ENCODE peak calls at places on chromosomes 12 and 14, in nine cellular contexts. Y, D, Z, J, Q, F, O, W and X are unnamed samples.

GRCh38 chr12:94615284-94616216 is 34.8 kb downstream of the TMCC3 start:
- DNase-seq in W (peak; percentile 33), Y (no peak), F (no peak), O (peak; percentile 45), Q (no peak), J (no peak), Z (peak; percentile 69), D (peak; percentile 61), X (no peak)

GRCh38 chr14:101781240-101782061 is 19.9 kb downstream of the PPP2R5C start:
- DNase-seq in Z (no peak), O (no peak), J (no peak), Y (no peak), F (no peak), W (no peak), Q (peak; percentile 79), D (no peak), X (no peak)

GRCh38 chr12:93844385-93844784 is 167.2 kb downstream of the CRADD start:
- DNase-seq in F (no peak), W (no peak), J (no peak), Q (no peak), Y (no peak), Z (no peak), O (no peak), D (no peak), X (no peak)

GRCh38 chr12:37672655-37673260 is 643.8 kb upstream of the ALG10B start:
- DNase-seq in J (no peak), F (no peak), Z (no peak), O (no peak), W (no peak), Y (no peak), D (peak; percentile 9), Q (no peak), X (no peak)

GRCh38 chr12:130013771-130014484 is 110.1 kb upstream of the TMEM132D start:
- DNase-seq in D (peak; percentile 56), Z (peak; percentile 4), Q (peak; percentile 89), W (peak; percentile 34), F (peak; percentile 20), O (no peak), J (no peak), Y (no peak), X (no peak)

GRCh38 chr12:93889516-93890202 is 212.5 kb downstream of the CRADD start:
- DNase-seq in D (no peak), Y (no peak), Q (no peak), Z (peak; percentile 39), O (peak; percentile 23), J (peak; percentile 78), W (no peak), F (peak; percentile 4), X (no peak)

GRCh38 chr12:52203126-52203921 is 11.5 kb upstream of the KRT80 start:
- DNase-seq in Z (peak; percentile 66), J (peak; percentile 78), O (peak; percentile 77), F (peak; percentile 70), Y (peak; percentile 76), W (peak; percentile 43), Q (peak; percentile 63), D (peak; percentile 96), X (peak; percentile 51)

GRCh38 chr12:110591508-110592051 is 8.5 kb upstream of the PPTC7 start:
- DNase-seq in F (no peak), J (no peak), Z (no peak), W (no peak), Q (no peak), D (no peak), O (no peak), Y (no peak), X (no peak)

GRCh38 chr14:36426836-36427235 is 93.2 kb downstream of the NKX2-1 start:
- DNase-seq in F (no peak), J (no peak), Y (no peak), Z (no peak), O (no peak), W (no peak), Q (no peak), D (no peak), X (no peak)

GRCh38 chr14:31572955-31573354 is 11.8 kb downstream of the NUBPL start:
- DNase-seq in D (peak; percentile 11), J (no peak), W (no peak), Z (no peak), Q (no peak), Y (no peak), F (no peak), O (no peak), X (no peak)

GRCh38 chr12:102010265-102010994 is 51.4 kb downstream of the WASHC3 start:
- DNase-seq in Z (no peak), J (peak; percentile 78), W (no peak), Y (no peak), D (no peak), Q (no peak), O (no peak), F (no peak), X (no peak)

GRCh38 chr14:103707329-103708263 is 7.7 kb downstream of the XRCC3 start:
- DNase-seq in O (no peak), J (no peak), Y (no peak), Z (no peak), F (no peak), W (no peak), Q (no peak), D (no peak), X (no peak)
- H3K4me3 ChIP-seq in O (no peak overlapping the region), J (no peak overlapping the region), Y (no peak overlapping the region), Z (no peak overlapping the region), F (no peak overlapping the region), W (no peak overlapping the region), Q (no peak overlapping the region), D (no peak overlapping the region), X (no peak overlapping the region)

DNA sequence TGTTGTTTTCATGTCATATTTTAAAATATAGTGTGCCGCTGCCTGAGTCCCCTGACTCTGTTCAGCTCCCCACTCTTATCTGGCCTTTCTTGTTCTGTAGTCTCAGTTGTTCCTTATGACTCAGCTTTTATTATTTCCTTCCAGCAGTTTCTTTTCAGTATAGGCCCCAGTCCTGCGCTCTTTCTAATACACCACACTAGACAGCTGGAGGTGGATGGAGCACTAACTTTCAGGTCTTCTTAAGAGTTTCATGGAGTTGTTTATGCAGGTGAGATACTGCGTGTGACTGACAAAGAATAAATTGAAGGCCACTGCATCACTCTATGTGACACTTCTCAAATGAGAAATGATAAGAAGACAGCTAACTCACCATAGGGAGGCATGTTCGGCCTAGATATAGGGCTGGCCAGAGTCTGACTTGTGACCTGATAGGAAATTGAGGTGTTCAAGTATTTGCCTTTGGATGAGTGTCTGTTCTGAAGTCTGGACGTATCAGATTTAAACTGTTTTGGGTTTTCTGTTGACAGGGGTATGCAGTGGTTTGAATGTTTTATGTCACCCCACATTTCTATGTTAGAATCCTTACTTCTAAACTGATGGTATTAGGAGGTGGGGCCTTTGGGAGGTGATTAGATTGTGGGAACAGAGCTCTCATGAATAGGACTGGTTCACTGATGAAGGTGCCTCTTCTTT is 60.8 kb upstream of the CLMN start:
- DNase-seq in W (no peak), J (no peak), Q (no peak), Z (no peak), Y (no peak), D (no peak), O (no peak), F (no peak), X (no peak)
- H3K4me1 ChIP-seq in W (no peaks in the 10 kb centered on the region), J (no peaks in the 10 kb centered on the region), Q (no peaks in the 10 kb centered on the region), Z (no peaks in the 10 kb centered on the region), Y (no peaks in the 10 kb centered on the region), D (no peaks in the 10 kb centered on the region), O (no peaks in the 10 kb centered on the region), F (no peaks in the 10 kb centered on the region), X (no peaks in the 10 kb centered on the region)

GRCh38 chr14:81176224-81176623 is 44.5 kb downstream of the GTF2A1 start:
- DNase-seq in Y (peak; percentile 78), J (no peak), F (peak; percentile 45), Z (no peak), Q (no peak), D (no peak), O (no peak), W (no peak), X (peak; percentile 21)

GRCh38 chr14:81172353-81172752 is 48.4 kb downstream of the GTF2A1 start:
- DNase-seq in Q (no peak), D (no peak), J (no peak), F (no peak), Z (no peak), Y (no peak), W (no peak), O (peak; percentile 30), X (no peak)

GRCh38 chr14:81172881-81173280 is 47.9 kb downstream of the GTF2A1 start:
- DNase-seq in O (peak; percentile 22), Z (no peak), W (no peak), F (no peak), J (no peak), D (no peak), Q (no peak), Y (no peak), X (no peak)

GRCh38 chr14:81178063-81178462 is 42.7 kb downstream of the GTF2A1 start:
- DNase-seq in J (no peak), Y (no peak), W (no peak), Q (no peak), D (no peak), F (no peak), Z (no peak), O (no peak), X (no peak)
- H3K4me3 ChIP-seq in J (no peak overlapping the region), Y (peak overlapping the region; percentile 38), W (no peak overlapping the region), Q (no peak overlapping the region), D (no peak overlapping the region), F (no peak overlapping the region), Z (peak overlapping the region; percentile 49), O (no peak overlapping the region), X (no peak overlapping the region)

GRCh38 chr12:55715169-55715764 is 579 bp upstream of the BLOC1S1 start:
- DNase-seq in J (no peak), O (no peak), D (no peak), Q (peak; percentile 45), Y (no peak), F (no peak), Z (no peak), W (no peak), X (no peak)
- H3K4me1 ChIP-seq in J (peaks cover 25% of the 10 kb centered on the region), O (peaks cover 36% of the 10 kb centered on the region), D (peaks cover 40% of the 10 kb centered on the region), Q (peaks cover 23% of the 10 kb centered on the region), Y (peaks cover 46% of the 10 kb centered on the region), F (peaks cover 54% of the 10 kb centered on the region), Z (peaks cover 58% of the 10 kb centered on the region), W (peaks cover 12% of the 10 kb centered on the region), X (peaks cover 77% of the 10 kb centered on the region)

GRCh38 chr12:31991146-31991545 is 31.9 kb downstream of the RESF1 start:
- DNase-seq in Z (no peak), F (no peak), Q (no peak), W (no peak), D (no peak), Y (no peak), O (no peak), J (no peak), X (no peak)
- H3K4me3 ChIP-seq in Z (no peak overlapping the region), F (no peak overlapping the region), Q (no peak overlapping the region), W (no peak overlapping the region), D (no peak overlapping the region), Y (no peak overlapping the region), O (no peak overlapping the region), J (no peak overlapping the region), X (no peak overlapping the region)

GRCh38 chr14:76773188-76773885 is 12.1 kb downstream of the VASH1 start:
- DNase-seq in Q (peak; percentile 69), Y (peak; percentile 81), F (peak; percentile 58), Z (peak; percentile 82), O (peak; percentile 82), J (peak; percentile 77), D (peak; percentile 53), W (no peak), X (peak; percentile 92)
- H3K4me1 ChIP-seq in Q (peaks cover 30% of the 10 kb centered on the region), Y (peaks cover 60% of the 10 kb centered on the region), F (peaks cover 36% of the 10 kb centered on the region), Z (peaks cover 15% of the 10 kb centered on the region), O (peaks cover 14% of the 10 kb centered on the region), J (peaks cover 15% of the 10 kb centered on the region), D (peaks cover 15% of the 10 kb centered on the region), W (no peaks in the 10 kb centered on the region), X (peaks cover 22% of the 10 kb centered on the region)